ENCODE peak calls at places on chromosomes 13 and 19, in seven cellular contexts. S, O, A, G, J, V and Y are unnamed samples. For H3K4me1, the result is how much of the 10 kb centered on the place peaks cover.

GRCh38 chr19:47021536-47022139 is 2.0 kb downstream of the NPAS1 start:
- DNase-seq in S (no peak), O (no peak), A (no peak), G (no peak), J (no peak), V (no peak), Y (no peak)

GRCh38 chr19:40300668-40301067 is 15.5 kb upstream of the AKT2 start:
- DNase-seq in S (no peak), O (no peak), A (no peak), G (no peak), J (no peak), V (no peak), Y (no peak)

GRCh38 chr19:30791116-30791515 is 418.9 kb downstream of the ZNF536 start:
- DNase-seq in S (no peak), O (no peak), A (no peak), G (no peak), J (no peak), V (peak), Y (no peak)

GRCh38 chr19:15448014-15448777 is 1.6 kb downstream of the WIZ start:
- DNase-seq in S (peak), O (no peak), A (no peak), G (no peak), J (peak), V (no peak), Y (peak)

GRCh38 chr19:5285311-5285710 is 55.3 kb downstream of the PTPRS start:
- DNase-seq in S (no peak), O (no peak), A (no peak), G (no peak), J (no peak), V (no peak), Y (no peak)

GRCh38 chr19:5547881-5548280 is 19.9 kb downstream of the TINCR start:
- DNase-seq in S (no peak), O (no peak), A (peak), G (no peak), J (peak), V (no peak), Y (peak)

GRCh38 chr19:4115818-4116385 is 8.0 kb downstream of the MAP2K2 start:
- DNase-seq in S (no peak), O (no peak), A (no peak), G (no peak), J (no peak), V (no peak), Y (no peak)

GRCh38 chr19:47609885-47610545 is 1.1 kb downstream of the BICRA start:
- DNase-seq in S (peak), O (no peak), A (peak), G (peak), J (peak), V (peak), Y (peak)

GRCh38 chr13:111629016-111629415 is 308.6 kb downstream of the TEX29 start:
- DNase-seq in S (no peak), O (no peak), A (no peak), G (no peak), J (no peak), V (no peak), Y (no peak)

GRCh38 chr13:41506312-41506711 is 49.0 kb downstream of the RGCC start:
- DNase-seq in S (no peak), O (no peak), A (no peak), G (no peak), J (no peak), V (no peak), Y (no peak)

GRCh38 chr13:41511827-41512226 is 54.5 kb downstream of the RGCC start:
- DNase-seq in S (no peak), O (no peak), A (no peak), G (no peak), J (no peak), V (no peak), Y (no peak)

GRCh38 chr13:41512441-41512840 is 55.1 kb downstream of the RGCC start:
- DNase-seq in S (no peak), O (no peak), A (no peak), G (no peak), J (no peak), V (no peak), Y (no peak)

GRCh38 chr13:41513600-41513999 is 56.2 kb downstream of the RGCC start:
- DNase-seq in S (no peak), O (no peak), A (no peak), G (no peak), J (no peak), V (no peak), Y (no peak)

GRCh38 chr13:41509996-41510395 is 52.6 kb downstream of the RGCC start:
- DNase-seq in S (no peak), O (no peak), A (no peak), G (no peak), J (no peak), V (no peak), Y (no peak)
- H3K4me1 ChIP-seq in S (under half), O (under half), A (under half), G (under half), J (under half), V (under half), Y (under half)

DNA sequence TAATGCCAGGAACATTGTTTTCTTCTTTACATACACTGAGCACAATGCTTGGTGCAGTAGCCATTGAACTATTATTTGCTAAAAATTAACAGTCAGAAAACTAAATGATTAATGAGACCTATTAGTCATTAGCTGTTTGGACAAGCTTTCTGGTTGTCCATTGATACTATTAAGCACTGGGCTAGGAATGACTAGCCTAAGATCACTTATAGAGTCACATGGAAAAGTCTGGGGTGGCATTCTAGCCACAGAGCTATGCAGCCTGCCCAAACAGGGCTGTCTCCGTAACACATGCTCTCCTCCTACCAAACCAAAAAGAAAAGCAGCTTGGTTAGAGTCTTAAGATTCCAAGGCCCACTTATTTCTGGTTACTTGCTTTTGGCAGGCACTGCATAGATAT is 193.5 kb upstream of the NBEA start:
- DNase-seq in S (no peak), O (no peak), A (no peak), G (peak), J (no peak), V (no peak), Y (no peak)
- TF ChIP-seq POLR2A in S (no peak), O (no peak), A (no peak), G (no peak), J (no peak), V (no peak), Y (no peak)

DNA sequence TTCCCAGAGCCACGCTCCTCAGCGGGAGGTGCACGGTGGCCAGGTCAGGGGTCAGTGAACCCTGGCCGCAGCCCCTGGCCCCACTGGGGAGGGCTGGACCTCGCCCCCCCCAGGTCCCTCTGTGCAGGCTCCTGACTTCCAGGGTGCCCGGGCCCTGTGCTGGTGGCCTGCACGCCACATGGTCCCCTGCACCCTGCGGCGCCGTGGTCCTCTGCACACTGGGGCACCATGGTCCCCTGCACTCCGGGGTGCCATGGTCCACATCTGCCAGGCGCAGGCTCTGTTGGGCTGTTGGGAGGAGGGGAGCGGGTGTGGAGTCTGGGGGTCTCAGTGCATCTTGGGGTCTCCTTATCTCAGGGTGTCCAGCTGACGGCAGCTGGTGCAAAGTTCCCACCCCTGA is 23.3 kb upstream of the TMEM255B start:
- DNase-seq in S (no peak), O (no peak), A (no peak), G (no peak), J (peak), V (no peak), Y (no peak)
- H3K4me1 ChIP-seq in S (under half), O (under half), A (under half), G (under half), J (under half), V (under half), Y (under half)

GRCh38 chr19:7393459-7393858 is 44.7 kb downstream of the ARHGEF18 start:
- DNase-seq in S (no peak), O (no peak), A (no peak), G (no peak), J (no peak), V (no peak), Y (no peak)

GRCh38 chr19:7395793-7396192 is 47.1 kb downstream of the ARHGEF18 start:
- DNase-seq in S (no peak), O (no peak), A (no peak), G (no peak), J (no peak), V (no peak), Y (no peak)

GRCh38 chr19:7395360-7395781 is 46.6 kb downstream of the ARHGEF18 start:
- DNase-seq in S (no peak), O (no peak), A (no peak), G (no peak), J (no peak), V (no peak), Y (no peak)

GRCh38 chr19:7393934-7394508 is 45.3 kb downstream of the ARHGEF18 start:
- DNase-seq in S (no peak), O (no peak), A (no peak), G (no peak), J (no peak), V (no peak), Y (no peak)

GRCh38 chr19:7394728-7395359 is 46.1 kb downstream of the ARHGEF18 start:
- DNase-seq in S (peak), O (peak), A (peak), G (peak), J (peak), V (peak), Y (peak)
- TF ChIP-seq POLR2A in S (peak), O (no peak), A (peak), G (no peak), J (peak), V (peak), Y (peak)

GRCh38 chr13:113837554-113838355 is 26.1 kb downstream of the GAS6 start:
- DNase-seq in S (peak), O (peak), A (peak), G (peak), J (peak), V (peak), Y (peak)
- H3K4me1 ChIP-seq in S (under half), O (under half), A (under half), G (under half), J (under half), V (under half), Y (under half)

GRCh38 chr19:913080-913748 is at the start of gene R3HDM4:
- DNase-seq in S (peak), O (no peak), A (peak), G (peak), J (peak), V (peak), Y (peak)
- TF ChIP-seq POLR2A in S (peak), O (no peak), A (peak), G (no peak), J (peak), V (peak), Y (peak)

GRCh38 chr19:511101-511841 is 4.0 kb downstream of the TPGS1 start:
- DNase-seq in S (no peak), O (no peak), A (peak), G (no peak), J (peak), V (no peak), Y (peak)
- H3K4me1 ChIP-seq in S (under half), O (under half), A (under half), G (under half), J (under half), V (under half), Y (under half)

GRCh38 chr19:50383307-50383851 is 768 bp upstream of the POLD1 start:
- DNase-seq in S (peak), O (no peak), A (no peak), G (no peak), J (no peak), V (no peak), Y (no peak)

GRCh38 chr19:50381881-50382729 is 2.0 kb upstream of the POLD1 start:
- DNase-seq in S (peak), O (no peak), A (no peak), G (no peak), J (peak), V (no peak), Y (no peak)

GRCh38 chr19:50384685-50385535 is 763 bp downstream of the POLD1 start:
- DNase-seq in S (no peak), O (no peak), A (peak), G (no peak), J (peak), V (no peak), Y (no peak)

GRCh38 chr19:50387176-50387867 is 3.2 kb downstream of the POLD1 start:
- DNase-seq in S (no peak), O (no peak), A (peak), G (no peak), J (no peak), V (no peak), Y (no peak)

GRCh38 chr19:50383852-50384684 is at the start of gene POLD1:
- DNase-seq in S (peak), O (peak), A (peak), G (peak), J (peak), V (peak), Y (peak)
- TF ChIP-seq POLR2A in S (peak), O (no peak), A (peak), G (no peak), J (peak), V (no peak), Y (peak)

GRCh38 chr19:18611327-18612050 is 1.2 kb upstream of the TMEM59L start:
- DNase-seq in S (no peak), O (no peak), A (no peak), G (no peak), J (no peak), V (no peak), Y (no peak)
- H3K4me1 ChIP-seq in S (under half), O (under half), A (under half), G (under half), J (under half), V (under half), Y (under half)

DNA sequence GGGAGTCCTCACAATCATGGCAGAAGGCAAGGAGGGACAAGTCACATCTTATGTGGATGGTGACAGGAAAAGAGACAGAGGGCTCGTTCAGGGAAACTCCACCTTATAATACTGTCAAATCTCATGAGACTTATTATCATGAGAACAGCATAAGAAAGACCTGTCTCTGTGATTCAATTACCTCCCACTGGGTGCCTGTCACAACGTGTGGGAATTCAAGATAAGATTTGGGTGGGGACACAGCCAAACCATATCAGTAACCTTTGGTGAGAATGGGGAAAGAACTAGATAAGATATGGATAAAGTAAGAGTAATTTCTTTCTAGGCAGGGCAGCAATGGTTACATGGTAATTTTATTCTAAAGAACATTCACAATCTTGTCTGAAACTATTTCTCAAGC is 344.9 kb upstream of the KLF12 start:
- DNase-seq in S (no peak), O (no peak), A (no peak), G (no peak), J (no peak), V (no peak), Y (no peak)
- TF ChIP-seq POLR2A in S (no peak), O (no peak), A (no peak), G (no peak), J (no peak), V (no peak), Y (no peak)